ENCODE peak calls at places on chromosomes 11 and 22, in four cellular contexts. L is lung, T is breast epithelium, O is cardiac muscle cell. F is an unnamed sample.

GRCh38 chr11:118622376-118623290 is 15.2 kb downstream of the PHLDB1 start:
- DNase-seq in L (peak; percentile 72), T (peak; percentile 94), O (peak; percentile 55), F (no peak)

GRCh38 chr11:131999084-131999483 is 628.7 kb downstream of the NTM start:
- DNase-seq in L (no peak), T (no peak), O (no peak), F (no peak)

GRCh38 chr22:35334010-35334409 is 34.3 kb downstream of the TOM1 start:
- DNase-seq in L (no peak), T (no peak), O (no peak), F (no peak)

GRCh38 chr22:45101828-45102227 is 61.9 kb upstream of the NUP50 start:
- DNase-seq in L (peak; percentile 41), T (no peak), O (peak; percentile 70), F (no peak)

GRCh38 chr11:12768731-12769673 is 94.8 kb downstream of the TEAD1 start:
- DNase-seq in L (no peak), T (no peak), O (no peak), F (no peak)

GRCh38 chr11:64339754-64340408 is at the start of gene CCDC88B:
- DNase-seq in L (peak; percentile 74), T (no peak), O (no peak), F (peak; percentile 93)

GRCh38 chr11:76276046-76276772 is 69.9 kb upstream of the WNT11 start:
- DNase-seq in L (no peak), T (no peak), O (no peak), F (no peak)

GRCh38 chr11:27700351-27701261 is at the start of gene BDNF:
- DNase-seq in L (no peak), T (no peak), O (peak; percentile 44), F (no peak)

GRCh38 chr11:57248780-57249383 is 11.8 kb upstream of the APLNR start:
- DNase-seq in L (peak; percentile 48), T (peak; percentile 35), O (peak; percentile 89), F (no peak)

GRCh38 chr22:37218771-37219411 is 6.6 kb upstream of the SSTR3 start:
- DNase-seq in L (no peak), T (no peak), O (no peak), F (peak; percentile 79)
- H3K27ac ChIP-seq in L (no peak overlapping the region), T (no peak overlapping the region), O (no peak overlapping the region), F (peak overlapping the region; percentile 54)

GRCh38 chr11:69652999-69653398 is 12.0 kb downstream of the CCND1 start:
- DNase-seq in L (no peak), T (no peak), O (no peak), F (no peak)
- H3K36me3 ChIP-seq in L (peaks cover 31% of the 10 kb centered on the region), T (peaks cover 4% of the 10 kb centered on the region), O (peaks cover 4% of the 10 kb centered on the region), F (no peaks in the 10 kb centered on the region)

GRCh38 chr11:62546937-62547625 is 475 bp upstream of the AHNAK start:
- DNase-seq in L (no peak), T (peak; percentile 60), O (no peak), F (no peak)

GRCh38 chr11:62546244-62546936 is at the start of gene AHNAK:
- DNase-seq in L (peak; percentile 86), T (peak; percentile 89), O (peak; percentile 87), F (peak; percentile 70)

GRCh38 chr11:62545437-62546243 is 966 bp downstream of the AHNAK start:
- DNase-seq in L (peak; percentile 95), T (peak; percentile 90), O (peak; percentile 84), F (peak; percentile 72)

GRCh38 chr11:62547691-62548281 is 1.2 kb upstream of the AHNAK start:
- DNase-seq in L (no peak), T (peak; percentile 89), O (peak; percentile 66), F (no peak)

DNA sequence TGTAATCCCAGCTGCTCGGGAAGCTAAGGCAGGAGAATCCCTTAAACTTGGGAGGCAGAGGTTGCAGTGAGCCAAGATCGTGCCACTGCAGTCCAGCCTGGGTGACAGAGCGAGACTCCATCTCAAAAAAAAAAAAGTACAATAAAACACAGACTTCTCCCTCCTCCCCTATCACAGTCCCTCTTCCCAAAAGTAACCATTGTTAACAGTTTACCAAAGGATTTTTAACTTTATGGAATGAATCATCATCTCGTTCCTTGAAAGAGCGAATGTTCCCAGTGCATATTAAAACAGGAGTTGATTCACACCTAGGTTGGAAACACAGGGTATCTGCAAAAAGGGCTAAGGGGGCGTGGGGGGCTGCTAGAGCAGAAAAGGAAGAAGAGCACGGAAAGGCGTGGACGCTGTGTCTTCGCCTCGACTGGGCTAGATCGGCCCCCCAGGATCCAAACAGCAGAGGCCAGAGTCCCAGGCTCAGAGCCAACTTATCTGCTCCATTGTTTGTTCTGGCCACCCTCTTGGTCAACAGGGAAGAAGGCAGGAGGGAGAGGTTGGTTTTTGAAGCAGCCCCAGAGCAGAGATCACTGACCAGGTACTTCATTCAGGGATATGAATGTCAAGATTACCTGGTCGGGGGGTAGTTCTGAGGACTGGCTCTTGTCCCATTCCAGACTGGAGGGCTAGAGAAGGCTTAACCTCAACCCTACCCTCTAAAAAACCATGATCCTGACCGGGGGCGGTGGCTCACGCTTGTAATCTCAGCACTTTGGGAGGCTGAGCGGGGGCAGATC is 2.1 kb upstream of the AHNAK start:
- DNase-seq in L (no peak), T (no peak), O (no peak), F (no peak)
- H3K27ac ChIP-seq in L (peak overlapping the region; percentile 37), T (peak overlapping the region; percentile 96), O (no peak overlapping the region), F (no peak overlapping the region)

GRCh38 chr22:46349238-46349637 is 13.7 kb downstream of the TRMU start:
- DNase-seq in L (no peak), T (no peak), O (no peak), F (no peak)
- H3K36me3 ChIP-seq in L (peaks cover 77% of the 10 kb centered on the region), T (peaks cover 26% of the 10 kb centered on the region), O (peaks cover 37% of the 10 kb centered on the region), F (peaks cover 66% of the 10 kb centered on the region)

DNA sequence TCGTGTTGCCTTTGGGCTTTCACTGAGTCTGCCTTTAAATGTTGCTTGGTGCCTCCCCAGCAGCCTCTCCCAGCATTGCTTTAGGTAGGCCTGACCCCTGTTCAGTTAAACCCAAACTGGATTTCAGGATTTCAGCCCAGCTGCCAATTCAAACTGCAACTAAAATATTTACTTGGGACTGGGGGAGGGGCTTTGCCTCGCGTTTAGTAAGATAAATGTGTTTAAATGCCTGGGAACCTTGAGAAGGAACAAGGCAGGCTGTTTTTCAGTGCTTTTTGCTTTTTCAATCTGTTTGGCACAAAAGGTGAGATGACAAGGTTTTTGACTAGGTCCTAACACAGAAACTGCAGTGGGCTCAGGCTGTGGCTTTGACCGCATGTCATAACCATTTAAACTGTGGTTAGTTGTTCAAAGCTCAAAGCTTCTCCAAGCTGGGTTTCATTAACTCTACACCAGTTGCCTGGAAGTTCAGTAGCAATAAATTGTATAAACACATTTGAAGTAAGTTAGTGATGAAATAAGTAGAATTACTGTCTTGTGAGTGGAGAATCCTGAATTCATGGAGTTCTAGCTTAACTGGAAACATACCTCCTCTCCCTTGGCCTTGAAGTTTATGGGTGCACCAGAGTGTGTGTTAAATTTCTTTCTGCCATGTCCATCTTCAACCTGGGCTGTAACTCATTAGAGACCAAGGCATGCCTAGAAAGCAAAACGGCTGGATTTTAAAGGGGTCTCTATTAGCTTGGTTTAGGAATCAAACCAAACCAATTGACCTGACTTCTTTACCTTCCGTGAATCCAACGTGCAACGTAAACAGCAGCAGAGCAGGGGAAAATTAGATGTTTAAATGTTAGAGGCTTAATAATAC is 3.6 kb downstream of the PKNOX2 start:
- DNase-seq in L (no peak), T (no peak), O (no peak), F (no peak)
- H3K27ac ChIP-seq in L (no peak overlapping the region), T (no peak overlapping the region), O (peak overlapping the region; percentile 76), F (no peak overlapping the region)

GRCh38 chr11:66987158-66987620 is 12.1 kb downstream of the C11orf86 start:
- DNase-seq in L (no peak), T (no peak), O (peak; percentile 28), F (no peak)
- H3K36me3 ChIP-seq in L (no peaks in the 10 kb centered on the region), T (no peaks in the 10 kb centered on the region), O (no peaks in the 10 kb centered on the region), F (no peaks in the 10 kb centered on the region)

DNA sequence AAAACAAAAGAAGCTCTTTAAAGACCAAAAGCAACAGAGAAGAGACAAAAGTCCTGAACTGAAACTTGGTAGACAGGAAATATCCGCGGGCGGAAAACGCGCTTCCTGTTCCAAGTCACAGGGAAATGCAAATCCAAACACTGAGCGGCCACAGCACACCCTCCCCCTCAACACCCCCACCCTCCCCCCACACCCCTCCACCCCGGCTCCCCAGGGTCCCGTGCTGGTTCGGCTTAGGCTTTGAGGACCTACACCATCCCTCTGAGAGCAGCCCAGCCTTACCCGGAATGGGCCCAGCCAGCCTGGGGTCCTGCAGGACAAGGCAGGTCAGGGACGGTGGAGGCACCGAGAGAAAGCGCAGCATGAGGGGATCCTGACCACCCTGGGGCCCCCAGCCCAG is 160.4 kb downstream of the BRD1 start:
- DNase-seq in L (no peak), T (no peak), O (no peak), F (no peak)
- H3K27ac ChIP-seq in L (no peak overlapping the region), T (no peak overlapping the region), O (no peak overlapping the region), F (no peak overlapping the region)

GRCh38 chr11:66338276-66339162 is 2.3 kb upstream of the RIN1 start:
- DNase-seq in L (no peak), T (no peak), O (no peak), F (no peak)
- H3K36me3 ChIP-seq in L (peaks cover 54% of the 10 kb centered on the region), T (peaks cover 10% of the 10 kb centered on the region), O (peaks cover 12% of the 10 kb centered on the region), F (peaks cover 20% of the 10 kb centered on the region)

F was measured in CD8-positive, alpha-beta T cell.